ENCODE peak calls at places on chromosome 11, in ten cellular contexts. V is NCI-H510A; N is fibroblast of the conjunctiva; B is body of pancreas; H is PC-9; G is HFFc6; R is A549; A is T-cell; K is OCI-M1; I is stimulated activated CD4-positive, alpha-beta T cell treated with anti-CD3 and anti-CD28 coated beads, TNF-alpha, amount 100 ng/mL, for 1 hour. P is an unnamed sample.

GRCh38 chr11:15010860-15011259 is 38.7 kb upstream of the CALCA start:
- DNase-seq in V (no peak), N (no peak), B (no peak), H (no peak), G (no peak), R (no peak), A (no peak), K (no peak), I (no peak), P (no peak)

GRCh38 chr11:130726234-130726559 is 190.1 kb downstream of the SNX19 start:
- DNase-seq in V (no peak), N (peak; percentile 79), B (no peak), H (no peak), G (no peak), R (no peak), A (no peak), K (no peak), I (no peak), P (no peak)

GRCh38 chr11:128422576-128423370 is 164.6 kb downstream of the ETS1 start:
- DNase-seq in V (peak; percentile 94), N (no peak), B (peak; percentile 63), H (no peak), G (no peak), R (no peak), A (peak; percentile 90), K (no peak), I (peak; percentile 74), P (no peak)

GRCh38 chr11:126186031-126186698 is 25.3 kb downstream of the RPUSD4 start:
- DNase-seq in V (no peak), N (no peak), B (no peak), H (no peak), G (no peak), R (no peak), A (no peak), K (no peak), I (no peak), P (no peak)

GRCh38 chr11:95512682-95513081 is 276.9 kb downstream of the FAM76B start:
- DNase-seq in V (no peak), N (peak; percentile 90), B (peak; percentile 33), H (no peak), G (peak; percentile 33), R (peak; percentile 7), A (no peak), K (peak; percentile 37), I (no peak), P (no peak)

GRCh38 chr11:45527898-45528297 is 137.5 kb downstream of the CHST1 start:
- DNase-seq in V (no peak), N (no peak), B (no peak), H (no peak), G (no peak), R (no peak), A (no peak), K (peak; percentile 2), I (no peak), P (no peak)

GRCh38 chr11:21390430-21390829 is 721.0 kb downstream of the NELL1 start:
- DNase-seq in V (no peak), N (no peak), B (no peak), H (no peak), G (no peak), R (no peak), A (no peak), K (no peak), I (no peak), P (no peak)

GRCh38 chr11:97856666-97857065 is 1164.1 kb upstream of the CNTN5 start:
- DNase-seq in V (no peak), N (no peak), B (no peak), H (no peak), G (no peak), R (no peak), A (no peak), K (no peak), I (no peak), P (no peak)

GRCh38 chr11:72305077-72305476 is 61.1 kb upstream of the PHOX2A start:
- DNase-seq in V (no peak), N (no peak), B (no peak), H (no peak), G (no peak), R (no peak), A (no peak), K (no peak), I (no peak), P (no peak)

GRCh38 chr11:118313242-118313641 is 8.7 kb downstream of the CD3E start:
- DNase-seq in V (no peak), N (no peak), B (no peak), H (no peak), G (no peak), R (no peak), A (no peak), K (no peak), I (no peak), P (no peak)

GRCh38 chr11:92976681-92977080 is 7.2 kb downstream of the MTNR1B start:
- DNase-seq in V (no peak), N (no peak), B (no peak), H (no peak), G (no peak), R (no peak), A (no peak), K (no peak), I (no peak), P (no peak)

GRCh38 chr11:102940714-102941588 is 14.6 kb downstream of the MMP13 start:
- DNase-seq in V (peak; percentile 4), N (peak; percentile 48), B (peak; percentile 70), H (peak; percentile 43), G (peak; percentile 69), R (peak; percentile 54), A (peak; percentile 6), K (peak; percentile 65), I (no peak), P (peak; percentile 38)

GRCh38 chr11:108664241-108664640 is 628 bp upstream of the DDX10 start:
- DNase-seq in V (no peak), N (no peak), B (no peak), H (no peak), G (no peak), R (no peak), A (no peak), K (no peak), I (no peak), P (no peak)

GRCh38 chr11:45400594-45400993 is 114.5 kb upstream of the SYT13 start:
- DNase-seq in V (no peak), N (no peak), B (no peak), H (no peak), G (peak; percentile 88), R (no peak), A (no peak), K (no peak), I (no peak), P (no peak)

P was measured in globus pallidus.